ENCODE peak calls at places on chromosome 18, in eight cellular contexts. G is iPS-NIHi11; Q is NCI-H345; F is nucleus accumbens; E is psoas muscle; W is RWPE1; R is effector CD4-positive, alpha-beta T cell; V is NCI-H524. H is an unnamed sample.

GRCh38 chr18:5144629-5145028 is 52.4 kb downstream of the AKAIN1 start:
- DNase-seq in G (no peak), Q (no peak), F (no peak), E (no peak), W (no peak), R (no peak), V (no peak), H (no peak)

GRCh38 chr18:23857756-23858155 is 156.8 kb upstream of the TTC39C start:
- DNase-seq in G (no peak), Q (no peak), F (no peak), E (no peak), W (peak), R (no peak), V (no peak), H (no peak)

GRCh38 chr18:74342416-74343043 is 26.9 kb downstream of the C18orf63 start:
- DNase-seq in G (peak), Q (peak), F (no peak), E (no peak), W (peak), R (peak), V (peak), H (no peak)

GRCh38 chr18:57436193-57436964 is 1.2 kb downstream of the ONECUT2 start:
- DNase-seq in G (no peak), Q (peak), F (no peak), E (no peak), W (no peak), R (no peak), V (no peak), H (no peak)

GRCh38 chr18:77001979-77002378 is 130.6 kb downstream of the MBP start:
- DNase-seq in G (no peak), Q (peak), F (no peak), E (no peak), W (no peak), R (no peak), V (no peak), H (no peak)

GRCh38 chr18:68560128-68560527 is 154.8 kb downstream of the TMX3 start:
- DNase-seq in G (no peak), Q (no peak), F (no peak), E (no peak), W (no peak), R (no peak), V (no peak), H (no peak)

GRCh38 chr18:2851771-2852170 is 5.0 kb downstream of the EMILIN2 start:
- DNase-seq in G (no peak), Q (no peak), F (no peak), E (no peak), W (no peak), R (no peak), V (no peak), H (no peak)

GRCh38 chr18:60493066-60493465 is 120.5 kb upstream of the MC4R start:
- DNase-seq in G (peak), Q (no peak), F (no peak), E (no peak), W (no peak), R (no peak), V (no peak), H (no peak)

GRCh38 chr18:76412818-76413565 is 82.0 kb downstream of the ZNF516 start:
- DNase-seq in G (no peak), Q (no peak), F (no peak), E (no peak), W (no peak), R (no peak), V (no peak), H (no peak)

GRCh38 chr18:80208620-80209019 is 38.7 kb downstream of the PARD6G start:
- DNase-seq in G (no peak), Q (no peak), F (no peak), E (no peak), W (no peak), R (no peak), V (no peak), H (no peak)

GRCh38 chr18:1539276-1539675 is 634.6 kb downstream of the ADCYAP1 start:
- DNase-seq in G (no peak), Q (no peak), F (no peak), E (no peak), W (no peak), R (no peak), V (no peak), H (no peak)

GRCh38 chr18:36895606-36896005 is 66.7 kb downstream of the KIAA1328 start:
- DNase-seq in G (no peak), Q (no peak), F (no peak), E (no peak), W (no peak), R (no peak), V (no peak), H (no peak)